ENCODE peak calls at places on chromosome 7, in nine cellular contexts. P is A549; I is CD4-positive, alpha-beta T cell; S is GM06990; C is testis; A is GM10248; V is neural crest cell; D is AG04450; W is dorsolateral prefrontal cortex. O is an unnamed sample.

GRCh38 chr7:36015733-36016132 is 137.3 kb upstream of the EEPD1 start:
- DNase-seq in C (no peak), S (no peak), W (no peak), I (no peak), V (no peak), D (no peak), A (no peak), P (no peak), O (no peak)

GRCh38 chr7:25843467-25843866 is 308.5 kb upstream of the NFE2L3 start:
- DNase-seq in W (no peak), P (no peak), C (no peak), I (no peak), A (no peak), S (no peak), D (no peak), V (no peak), O (no peak)

GRCh38 chr7:82419200-82419599 is 24.4 kb downstream of the CACNA2D1 start:
- DNase-seq in I (no peak), C (peak; percentile 13), V (no peak), D (no peak), W (no peak), A (no peak), S (no peak), P (no peak), O (no peak)

GRCh38 chr7:33807779-33808482 is 97.4 kb upstream of the BMPER start:
- DNase-seq in C (peak; percentile 21), D (no peak), I (no peak), V (no peak), A (no peak), S (peak; percentile 13), W (no peak), P (peak; percentile 18), O (peak; percentile 36)

GRCh38 chr7:19107392-19108147 is 9.9 kb downstream of the TWIST1 start:
- DNase-seq in C (peak; percentile 42), I (no peak), D (no peak), P (no peak), S (no peak), W (no peak), V (no peak), A (no peak), O (peak; percentile 42)

GRCh38 chr7:39130304-39130703 is 152.6 kb downstream of the POU6F2 start:
- DNase-seq in A (no peak), V (no peak), W (peak; percentile 21), C (no peak), I (no peak), P (no peak), D (no peak), S (no peak), O (no peak)

GRCh38 chr7:46672861-46673260 is 751.8 kb upstream of the IGFBP3 start:
- DNase-seq in W (no peak), A (no peak), S (no peak), C (no peak), V (no peak), I (no peak), P (no peak), D (no peak), O (no peak)

GRCh38 chr7:152313879-152314604 is 121.8 kb downstream of the KMT2C start:
- DNase-seq in D (peak; percentile 29), I (no peak), S (no peak), C (no peak), A (no peak), W (no peak), V (no peak), P (peak; percentile 43), O (no peak)

GRCh38 chr7:12990440-12990839 is 303.0 kb downstream of the ARL4A start:
- DNase-seq in A (no peak), I (no peak), W (no peak), D (no peak), C (no peak), V (no peak), S (no peak), P (no peak), O (no peak)

GRCh38 chr7:118839544-118839943 is 615.0 kb downstream of the ANKRD7 start:
- DNase-seq in I (no peak), W (no peak), S (no peak), A (no peak), C (no peak), P (no peak), V (no peak), D (no peak), O (no peak)

GRCh38 chr7:127304087-127304486 is 51.3 kb upstream of the GRM8 start:
- DNase-seq in W (no peak), A (no peak), D (no peak), S (no peak), P (no peak), I (no peak), C (no peak), V (no peak), O (no peak)

GRCh38 chr7:95905165-95905564 is 132.8 kb downstream of the DYNC1I1 start:
- DNase-seq in A (no peak), S (no peak), P (no peak), C (no peak), D (no peak), W (no peak), V (no peak), I (no peak), O (peak; percentile 34)

GRCh38 chr7:31126976-31127375 is 74.9 kb downstream of the ADCYAP1R1 start:
- DNase-seq in C (no peak), P (no peak), A (no peak), I (no peak), S (no peak), V (no peak), W (no peak), D (no peak), O (no peak)

GRCh38 chr7:45073843-45074737 is 14.7 kb downstream of the NACAD start:
- DNase-seq in S (no peak), W (peak; percentile 70), D (no peak), C (peak; percentile 79), I (no peak), V (no peak), A (peak; percentile 22), P (no peak), O (no peak)

GRCh38 chr7:16801579-16801978 is 3.2 kb downstream of the AGR2 start:
- DNase-seq in I (no peak), P (no peak), V (no peak), C (no peak), S (no peak), W (no peak), A (no peak), D (no peak), O (no peak)

GRCh38 chr7:46195934-46196333 is 274.9 kb upstream of the IGFBP3 start:
- DNase-seq in I (no peak), P (no peak), C (no peak), A (no peak), V (no peak), D (no peak), W (no peak), S (no peak), O (no peak)

GRCh38 chr7:31883761-31884164 is 186.4 kb downstream of the PDE1C start:
- DNase-seq in C (no peak), P (no peak), W (peak; percentile 71), D (no peak), V (no peak), S (peak; percentile 68), I (no peak), A (peak; percentile 13), O (no peak)

DNA sequence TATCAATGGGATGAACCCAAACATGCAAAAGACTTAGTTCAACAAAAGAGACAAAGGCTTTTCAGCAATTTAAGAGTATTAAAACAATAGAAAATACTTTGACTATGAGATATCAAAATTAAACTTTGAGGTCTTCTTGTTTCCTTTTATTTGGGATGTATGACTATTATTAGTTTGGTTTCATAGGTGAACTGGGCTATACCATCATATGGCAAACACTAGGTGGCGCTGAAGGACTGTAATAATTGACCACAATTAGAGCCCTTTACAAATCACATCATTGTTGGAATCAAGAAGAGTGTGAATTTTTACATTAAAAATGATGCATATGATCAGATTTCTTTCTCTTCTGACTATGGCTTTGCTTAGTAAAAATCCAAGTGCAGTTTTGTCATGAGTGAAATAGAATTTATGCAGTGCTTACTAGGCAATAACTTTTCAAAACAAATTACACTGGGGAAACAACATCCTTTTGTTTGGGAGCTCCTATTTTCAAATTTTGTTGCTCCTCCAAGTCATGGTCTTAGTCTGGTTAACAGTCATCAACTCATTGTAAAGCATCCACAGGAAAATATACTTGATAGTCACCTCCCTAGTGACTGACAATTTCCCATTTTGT is 14.7 kb upstream of the NXPH1 start:
- DNase-seq in I (peak; percentile 30), A (peak; percentile 35), S (no peak), P (peak; percentile 31), W (peak; percentile 77), D (peak; percentile 3), V (peak; percentile 71), C (peak; percentile 83), O (peak; percentile 65)
- TF ChIP-seq CTCF in I (peak; percentile 90), A (peak; percentile 69), S (peak; percentile 73), P (peak; percentile 81), W (peak; percentile 75), D (peak; percentile 53), V (peak; percentile 89), C (peak; percentile 59), O (peak; percentile 84)

DNA sequence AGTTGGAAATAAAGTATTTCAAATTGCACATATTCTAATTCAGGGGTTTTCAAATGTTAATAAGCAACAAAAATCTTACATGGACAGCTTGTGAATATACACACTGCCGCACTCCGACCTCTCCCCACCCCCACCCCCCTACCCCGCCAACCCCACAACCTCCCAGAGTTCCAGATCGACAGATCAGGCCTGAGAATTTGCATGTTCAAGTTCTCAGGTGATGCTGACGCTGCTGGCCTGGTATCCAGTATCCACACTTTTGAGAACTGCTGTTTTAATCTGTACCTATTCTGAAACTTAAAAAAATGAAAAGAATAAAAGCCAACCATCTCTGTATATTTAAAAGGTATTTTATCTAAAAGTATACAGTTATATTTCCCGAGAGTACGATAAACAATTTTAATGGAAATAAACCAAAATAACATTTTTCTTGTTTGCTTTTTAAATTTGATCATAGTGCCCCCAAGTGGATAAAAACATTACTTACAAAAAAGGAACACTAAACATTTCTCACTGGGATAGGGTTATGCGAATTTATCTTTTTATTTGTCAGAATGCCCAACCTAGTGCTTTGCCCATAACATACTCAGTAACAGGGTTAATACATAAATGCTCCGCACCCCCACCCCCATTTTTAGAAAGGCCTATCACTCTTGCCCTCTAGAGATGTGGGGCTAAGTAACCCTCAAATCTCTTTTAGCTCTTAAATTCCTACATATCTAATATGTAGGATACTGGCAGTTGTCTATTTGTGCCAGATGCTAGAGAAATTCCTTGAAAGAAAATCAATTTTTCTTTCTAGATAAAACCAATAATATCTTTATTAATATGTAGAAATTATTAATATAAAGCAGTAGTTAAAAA is 166.3 kb downstream of the RNF133 start:
- DNase-seq in P (peak; percentile 23), S (no peak), A (peak; percentile 5), C (no peak), D (no peak), W (no peak), I (no peak), V (no peak), O (no peak)
- TF ChIP-seq CTCF in P (peak; percentile 47), S (peak; percentile 32), A (peak; percentile 13), C (no peak), D (peak; percentile 44), W (peak; percentile 26), I (no peak), V (peak; percentile 71), O (peak; percentile 78)

GRCh38 chr7:80134536-80135305 is at the start of gene GNAI1:
- DNase-seq in W (peak; percentile 60), D (no peak), P (peak; percentile 58), I (no peak), V (peak; percentile 75), A (peak; percentile 13), C (peak; percentile 84), S (no peak), O (peak; percentile 91)
- TF ChIP-seq CTCF in W (peak; percentile 54), D (peak; percentile 28), P (peak; percentile 86), I (no peak), V (peak; percentile 57), A (no peak), C (peak; percentile 49), S (no peak), O (no peak)

GRCh38 chr7:129529643-129530042 is 27.3 kb downstream of the SMKR1 start:
- DNase-seq in W (no peak), C (no peak), I (no peak), P (no peak), V (no peak), S (no peak), A (no peak), D (no peak), O (no peak)
- TF ChIP-seq CTCF in W (no peak), C (no peak), I (no peak), P (no peak), V (no peak), S (no peak), A (no peak), D (no peak), O (no peak)

O was measured in endothelial cell.